ENCODE peak calls at places on chromosomes 2 and 18, in ten cellular contexts. L, B, K, D, Y, F, H, I, R and N are unnamed samples.

GRCh38 chr2:7071916-7072556 is 154.8 kb downstream of the RNF144A start:
- DNase-seq in L (no peak), B (no peak), K (no peak), D (no peak), Y (no peak), F (no peak), H (no peak), I (no peak), R (no peak), N (no peak)

GRCh38 chr2:240126731-240127130 is 9.4 kb downstream of the COPS9 start:
- DNase-seq in L (no peak), B (no peak), K (no peak), D (no peak), Y (no peak), F (no peak), H (no peak), I (no peak), R (no peak), N (no peak)

GRCh38 chr2:45845566-45845965 is 194.1 kb downstream of the PRKCE start:
- DNase-seq in L (no peak), B (no peak), K (no peak), D (no peak), Y (no peak), F (no peak), H (no peak), I (no peak), R (no peak), N (no peak)

GRCh38 chr2:212520340-212520739 is 18.3 kb downstream of the ERBB4 start:
- DNase-seq in L (no peak), B (no peak), K (no peak), D (no peak), Y (peak; percentile 26), F (no peak), H (no peak), I (peak; percentile 12), R (peak; percentile 33), N (no peak)

GRCh38 chr2:164495491-164496223 is 125.6 kb downstream of the GRB14 start:
- DNase-seq in L (no peak), B (no peak), K (peak; percentile 13), D (peak; percentile 11), Y (peak; percentile 83), F (peak; percentile 13), H (no peak), I (peak; percentile 20), R (peak; percentile 17), N (no peak)

GRCh38 chr2:157418215-157418614 is 25.7 kb downstream of the CYTIP start:
- DNase-seq in L (no peak), B (no peak), K (no peak), D (no peak), Y (no peak), F (no peak), H (no peak), I (no peak), R (no peak), N (no peak)

GRCh38 chr18:9362869-9363268 is 28.3 kb downstream of the TWSG1 start:
- DNase-seq in L (no peak), B (no peak), K (no peak), D (no peak), Y (peak; percentile 39), F (no peak), H (no peak), I (no peak), R (no peak), N (no peak)

GRCh38 chr2:74691955-74692354 is 37.9 kb downstream of the SEMA4F start:
- DNase-seq in L (no peak), B (no peak), K (no peak), D (no peak), Y (peak; percentile 22), F (no peak), H (no peak), I (no peak), R (no peak), N (no peak)

GRCh38 chr2:12456293-12457151 is 260.2 kb upstream of the TRIB2 start:
- DNase-seq in L (no peak), B (peak; percentile 42), K (peak; percentile 44), D (no peak), Y (peak; percentile 100), F (no peak), H (peak; percentile 63), I (no peak), R (no peak), N (peak; percentile 51)

GRCh38 chr2:127082974-127083373 is 24.0 kb downstream of the BIN1 start:
- DNase-seq in L (no peak), B (no peak), K (no peak), D (no peak), Y (peak; percentile 72), F (no peak), H (no peak), I (no peak), R (no peak), N (no peak)

GRCh38 chr2:64362562-64363026 is 91.4 kb upstream of the LGALSL start:
- DNase-seq in L (no peak), B (no peak), K (no peak), D (no peak), Y (no peak), F (no peak), H (no peak), I (no peak), R (no peak), N (no peak)

GRCh38 chr2:215737496-215737895 is 275.9 kb downstream of the MREG start:
- DNase-seq in L (no peak), B (no peak), K (no peak), D (no peak), Y (no peak), F (no peak), H (no peak), I (no peak), R (no peak), N (no peak)

GRCh38 chr2:11480859-11481258 is 14.9 kb upstream of the E2F6 start:
- DNase-seq in L (no peak), B (no peak), K (no peak), D (no peak), Y (no peak), F (no peak), H (no peak), I (no peak), R (no peak), N (no peak)

GRCh38 chr2:215498411-215498810 is 62.5 kb upstream of the FN1 start:
- DNase-seq in L (no peak), B (no peak), K (no peak), D (no peak), Y (no peak), F (no peak), H (no peak), I (no peak), R (no peak), N (no peak)

GRCh38 chr2:173149491-173149890 is 73.8 kb downstream of the MAP3K20 start:
- DNase-seq in L (no peak), B (peak; percentile 10), K (no peak), D (no peak), Y (no peak), F (no peak), H (no peak), I (no peak), R (no peak), N (peak; percentile 17)

GRCh38 chr18:3645384-3646156 is 195.6 kb downstream of the TGIF1 start:
- DNase-seq in L (no peak), B (no peak), K (no peak), D (no peak), Y (no peak), F (no peak), H (no peak), I (no peak), R (no peak), N (no peak)

GRCh38 chr2:234288974-234289455 is 207.9 kb downstream of the ARL4C start:
- DNase-seq in L (peak; percentile 62), B (peak; percentile 53), K (peak; percentile 40), D (no peak), Y (peak; percentile 68), F (no peak), H (peak; percentile 69), I (peak; percentile 19), R (peak; percentile 64), N (peak; percentile 33)

GRCh38 chr2:36348721-36349120 is 6.9 kb upstream of the CRIM1 start:
- DNase-seq in L (no peak), B (no peak), K (no peak), D (no peak), Y (no peak), F (no peak), H (no peak), I (no peak), R (no peak), N (no peak)

GRCh38 chr2:60822987-60823386 is 58.4 kb upstream of the REL start:
- DNase-seq in L (no peak), B (no peak), K (no peak), D (no peak), Y (peak; percentile 21), F (no peak), H (no peak), I (no peak), R (no peak), N (no peak)

GRCh38 chr2:191115391-191115790 is 35.4 kb downstream of the STAT4 start:
- DNase-seq in L (no peak), B (peak; percentile 23), K (no peak), D (no peak), Y (no peak), F (no peak), H (no peak), I (no peak), R (no peak), N (peak; percentile 27)

GRCh38 chr18:57416542-57416941 is 18.6 kb upstream of the ONECUT2 start:
- DNase-seq in L (no peak), B (no peak), K (no peak), D (no peak), Y (no peak), F (no peak), H (no peak), I (no peak), R (no peak), N (no peak)

GRCh38 chr18:41457730-41458129 is 497.3 kb upstream of the PIK3C3 start:
- DNase-seq in L (no peak), B (no peak), K (no peak), D (no peak), Y (no peak), F (no peak), H (no peak), I (peak; percentile 11), R (no peak), N (no peak)

GRCh38 chr2:172739651-172740050 is 4.0 kb downstream of the RAPGEF4 start:
- DNase-seq in L (no peak), B (no peak), K (no peak), D (no peak), Y (no peak), F (no peak), H (no peak), I (no peak), R (no peak), N (no peak)

GRCh38 chr2:223537669-223538601 is 64.2 kb downstream of the SCG2 start:
- DNase-seq in L (peak; percentile 69), B (no peak), K (no peak), D (no peak), Y (peak; percentile 24), F (no peak), H (no peak), I (peak; percentile 77), R (peak; percentile 59), N (no peak)

GRCh38 chr2:28949617-28950305 is 31.3 kb upstream of the TOGARAM2 start:
- DNase-seq in L (no peak), B (no peak), K (no peak), D (no peak), Y (no peak), F (no peak), H (no peak), I (no peak), R (no peak), N (no peak)

GRCh38 chr2:120044336-120044735 is 31.5 kb downstream of the EPB41L5 start:
- DNase-seq in L (no peak), B (no peak), K (no peak), D (no peak), Y (no peak), F (no peak), H (no peak), I (no peak), R (no peak), N (no peak)

GRCh38 chr2:72983500-72984039 is 66.3 kb downstream of the EMX1 start:
- DNase-seq in L (peak; percentile 77), B (no peak), K (no peak), D (no peak), Y (no peak), F (no peak), H (no peak), I (no peak), R (no peak), N (no peak)

GRCh38 chr18:73646772-73647171 is 500.9 kb downstream of the FBXO15 start:
- DNase-seq in L (no peak), B (no peak), K (no peak), D (no peak), Y (peak; percentile 86), F (peak; percentile 15), H (no peak), I (no peak), R (no peak), N (no peak)